ENCODE peak calls at places on chromosome 16, in five cellular contexts. R, I, Q, U and E are unnamed samples.

GRCh38 chr16:27429981-27430441 is 28.0 kb downstream of the IL21R start:
- DNase-seq in R (no peak), I (no peak), Q (no peak), U (no peak), E (no peak)

GRCh38 chr16:57600048-57600835 is 28.2 kb upstream of the ADGRG1 start:
- DNase-seq in R (no peak), I (peak; percentile 68), Q (no peak), U (peak; percentile 10), E (peak; percentile 69)

GRCh38 chr16:19502395-19503131 is 19.3 kb downstream of the GDE1 start:
- DNase-seq in R (no peak), I (peak; percentile 71), Q (peak; percentile 24), U (peak; percentile 6), E (peak; percentile 32)

GRCh38 chr16:79169239-79169638 is 431.3 kb downstream of the MAF start:
- DNase-seq in R (no peak), I (no peak), Q (no peak), U (no peak), E (no peak)

GRCh38 chr16:15592324-15592723 is 50.6 kb downstream of the MARF1 start:
- DNase-seq in R (no peak), I (no peak), Q (no peak), U (no peak), E (no peak)

GRCh38 chr16:88718178-88718577 is 11.9 kb downstream of the CTU2 start:
- DNase-seq in R (no peak), I (no peak), Q (no peak), U (no peak), E (no peak)

GRCh38 chr16:588639-588888 is 1.3 kb upstream of the RAB40C start:
- DNase-seq in R (peak; percentile 41), I (peak; percentile 75), Q (no peak), U (peak; percentile 37), E (peak; percentile 38)

GRCh38 chr16:12119562-12119961 is 143.0 kb downstream of the SNX29 start:
- DNase-seq in R (no peak), I (no peak), Q (no peak), U (no peak), E (no peak)

GRCh38 chr16:67311607-67312449 is 14.7 kb downstream of the KCTD19 start:
- DNase-seq in R (peak; percentile 100), I (peak; percentile 99), Q (no peak), U (no peak), E (peak; percentile 100)

GRCh38 chr16:64920211-64920610 is 201.7 kb downstream of the CDH11 start:
- DNase-seq in R (no peak), I (no peak), Q (no peak), U (no peak), E (no peak)

GRCh38 chr16:13038591-13038990 is 137.2 kb downstream of the SHISA9 start:
- DNase-seq in R (no peak), I (no peak), Q (no peak), U (no peak), E (no peak)

GRCh38 chr16:85310868-85311585 is 198.8 kb upstream of the CIBAR2 start:
- DNase-seq in R (no peak), I (no peak), Q (no peak), U (no peak), E (no peak)

GRCh38 chr16:8426569-8426968 is 163.7 kb downstream of the TMEM114 start:
- DNase-seq in R (no peak), I (no peak), Q (no peak), U (no peak), E (no peak)

GRCh38 chr16:62445909-62446308 is 409.7 kb upstream of the CDH8 start:
- DNase-seq in R (no peak), I (no peak), Q (no peak), U (no peak), E (no peak)

GRCh38 chr16:87601322-87602004 is 845 bp upstream of the JPH3 start:
- DNase-seq in R (no peak), I (no peak), Q (no peak), U (no peak), E (no peak)

GRCh38 chr16:27195941-27196595 is 7.3 kb upstream of the KDM8 start:
- DNase-seq in R (no peak), I (no peak), Q (no peak), U (no peak), E (no peak)

GRCh38 chr16:87603684-87604571 is 1.6 kb downstream of the JPH3 start:
- DNase-seq in R (no peak), I (no peak), Q (no peak), U (no peak), E (no peak)

GRCh38 chr16:12504312-12504711 is 299.4 kb downstream of the CPPED1 start:
- DNase-seq in R (no peak), I (no peak), Q (no peak), U (no peak), E (no peak)

GRCh38 chr16:49858200-49859129 is 2.6 kb upstream of the ZNF423 start:
- DNase-seq in R (no peak), I (no peak), Q (no peak), U (no peak), E (no peak)

GRCh38 chr16:86665319-86665675 is 86.9 kb downstream of the FOXL1 start:
- DNase-seq in R (no peak), I (peak; percentile 85), Q (no peak), U (no peak), E (no peak)

GRCh38 chr16:27204232-27204915 is 1.0 kb downstream of the KDM8 start:
- DNase-seq in R (no peak), I (no peak), Q (no peak), U (no peak), E (no peak)

GRCh38 chr16:15822957-15823356 is 33.9 kb downstream of the MYH11 start:
- DNase-seq in R (no peak), I (no peak), Q (no peak), U (no peak), E (no peak)

GRCh38 chr16:30923554-30924085 is at the start of gene FBXL19:
- DNase-seq in R (no peak), I (no peak), Q (peak; percentile 73), U (no peak), E (no peak)

GRCh38 chr16:14405611-14406537 is 224.2 kb downstream of the PARN start:
- DNase-seq in R (no peak), I (peak; percentile 29), Q (peak; percentile 54), U (no peak), E (no peak)

GRCh38 chr16:6642271-6642670 is 690.4 kb upstream of the RBFOX1 start:
- DNase-seq in R (no peak), I (no peak), Q (no peak), U (no peak), E (no peak)

GRCh38 chr16:77353587-77354263 is 81.1 kb downstream of the ADAMTS18 start:
- DNase-seq in R (no peak), I (no peak), Q (no peak), U (no peak), E (no peak)

GRCh38 chr16:51261919-51262318 is 110.8 kb upstream of the SALL1 start:
- DNase-seq in R (no peak), I (no peak), Q (no peak), U (no peak), E (no peak)

GRCh38 chr16:11276143-11276879 is at the start of gene PRM2:
- DNase-seq in R (no peak), I (no peak), Q (no peak), U (no peak), E (no peak)

GRCh38 chr16:15435216-15435864 is 952 bp downstream of the BMERB1 start:
- DNase-seq in R (no peak), I (peak; percentile 19), Q (no peak), U (no peak), E (no peak)

GRCh38 chr16:30358990-30359870 is 4.1 kb upstream of the CD2BP2 start:
- DNase-seq in R (no peak), I (no peak), Q (no peak), U (no peak), E (no peak)